ENCODE peak calls at places on chromosome 15, in six cellular contexts. X is heart left ventricle, N is neuronal stem cell, Q is left ventricle myocardium inferior, H is mammary epithelial cell, F is endothelial cell of umbilical vein. K is an unnamed sample.

GRCh38 chr15:77851086-77851485 is 218.4 kb upstream of the LINGO1 start:
- DNase-seq in H (no peak), F (no peak), X (no peak), Q (no peak), N (no peak), K (no peak)

GRCh38 chr15:39358441-39359041 is 222.3 kb upstream of the THBS1 start:
- DNase-seq in X (peak; percentile 49), F (peak; percentile 97), N (no peak), Q (peak; percentile 31), H (peak; percentile 16), K (no peak)

GRCh38 chr15:48029656-48030055 is 91.1 kb upstream of the SLC24A5 start:
- DNase-seq in F (no peak), H (no peak), X (no peak), N (no peak), Q (no peak), K (no peak)

GRCh38 chr15:41241251-41241964 is 10.3 kb downstream of the CHP1 start:
- DNase-seq in F (peak; percentile 92), N (no peak), H (no peak), X (peak; percentile 55), Q (peak; percentile 39), K (no peak)

GRCh38 chr15:40984963-40985362 is 31.7 kb downstream of the CHAC1 start:
- DNase-seq in F (no peak), H (no peak), X (no peak), N (no peak), Q (no peak), K (no peak)

GRCh38 chr15:38758001-38758400 is 193.4 kb upstream of the RASGRP1 start:
- DNase-seq in F (peak; percentile 87), H (no peak), X (no peak), Q (no peak), N (no peak), K (no peak)

GRCh38 chr15:48766196-48766595 is 44.7 kb downstream of the CEP152 start:
- DNase-seq in H (no peak), N (no peak), Q (no peak), X (no peak), F (no peak), K (no peak)

GRCh38 chr15:95259965-95260364 is 1028.6 kb downstream of the MCTP2 start:
- DNase-seq in N (no peak), F (peak; percentile 93), H (peak; percentile 78), Q (no peak), X (no peak), K (no peak)

GRCh38 chr15:29278436-29279099 is 8.9 kb upstream of the NSMCE3 start:
- DNase-seq in N (no peak), X (no peak), F (no peak), Q (no peak), H (peak; percentile 73), K (no peak)

GRCh38 chr15:92653836-92654524 is 1.6 kb downstream of the FAM174B start:
- DNase-seq in F (peak; percentile 83), N (no peak), Q (no peak), H (no peak), X (peak; percentile 37), K (peak; percentile 52)

GRCh38 chr15:95019907-95020306 is 788.5 kb downstream of the MCTP2 start:
- DNase-seq in Q (no peak), H (peak; percentile 43), N (no peak), X (no peak), F (no peak), K (no peak)

GRCh38 chr15:99574502-99574901 is 8.7 kb downstream of the MEF2A start:
- DNase-seq in F (no peak), H (no peak), N (no peak), Q (no peak), X (no peak), K (no peak)

GRCh38 chr15:75815811-75816719 is 27.2 kb upstream of the UBE2Q2 start:
- DNase-seq in N (no peak), H (no peak), Q (no peak), X (peak; percentile 34), F (no peak), K (no peak)

GRCh38 chr15:98077186-98077585 is 116.7 kb downstream of the ARRDC4 start:
- DNase-seq in X (no peak), Q (no peak), N (no peak), H (no peak), F (no peak), K (no peak)

GRCh38 chr15:79994651-79995050 is 23.7 kb upstream of the BCL2A1 start:
- DNase-seq in X (no peak), H (peak; percentile 84), N (no peak), Q (no peak), F (no peak), K (no peak)

GRCh38 chr15:39426552-39427532 is 154.0 kb upstream of the THBS1 start:
- DNase-seq in N (no peak), F (no peak), H (peak; percentile 60), Q (peak; percentile 40), X (peak; percentile 56), K (no peak)

GRCh38 chr15:86865920-86866319 is 786.2 kb downstream of the AGBL1 start:
- DNase-seq in H (peak; percentile 40), Q (no peak), X (no peak), N (no peak), F (no peak), K (no peak)

GRCh38 chr15:63256433-63256884 is 20.9 kb upstream of the APH1B start:
- DNase-seq in X (no peak), N (peak; percentile 46), Q (no peak), H (peak; percentile 58), F (peak; percentile 83), K (peak; percentile 61)

GRCh38 chr15:98657721-98658120 is 9.4 kb downstream of the IGF1R start:
- DNase-seq in N (no peak), Q (no peak), H (peak; percentile 93), F (no peak), X (no peak), K (no peak)

GRCh38 chr15:90789496-90789895 is 72.3 kb downstream of the BLM start:
- DNase-seq in F (no peak), Q (no peak), H (no peak), N (no peak), X (no peak), K (no peak)

GRCh38 chr15:62050118-62050517 is 10.1 kb downstream of the VPS13C start:
- DNase-seq in F (no peak), X (no peak), Q (no peak), N (no peak), H (no peak), K (no peak)

GRCh38 chr15:49242820-49243219 is 72.8 kb downstream of the GALK2 start:
- DNase-seq in X (no peak), H (no peak), N (no peak), F (no peak), Q (no peak), K (peak; percentile 6)

DNA sequence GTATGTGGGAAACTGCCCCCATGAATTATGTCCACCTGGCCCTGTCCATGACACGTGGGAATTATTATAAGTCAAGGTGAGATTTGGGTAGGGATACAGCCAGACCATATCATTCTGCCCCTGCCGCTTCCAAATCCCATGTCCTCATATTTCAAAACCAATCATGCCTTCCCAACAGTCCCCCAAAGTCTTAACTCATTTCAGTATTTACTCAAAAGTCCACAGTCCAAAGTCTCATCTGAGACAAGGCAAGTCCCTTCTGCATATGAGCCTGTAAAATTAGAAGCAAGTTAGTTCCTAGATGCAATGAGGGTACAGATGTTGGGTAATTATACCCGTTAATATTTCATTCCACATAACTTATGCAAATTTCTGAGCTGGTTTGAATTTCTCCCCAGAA is 47.7 kb downstream of the RNF111 start:
- DNase-seq in H (no peak), X (no peak), Q (no peak), N (no peak), F (no peak), K (no peak)
- H3K36me3 ChIP-seq in H (peaks cover 15% of the 10 kb centered on the region), X (peaks cover 46% of the 10 kb centered on the region), Q (peaks cover 44% of the 10 kb centered on the region), N (peaks cover 5% of the 10 kb centered on the region), F (peaks cover 6% of the 10 kb centered on the region), K (no peaks in the 10 kb centered on the region)

DNA sequence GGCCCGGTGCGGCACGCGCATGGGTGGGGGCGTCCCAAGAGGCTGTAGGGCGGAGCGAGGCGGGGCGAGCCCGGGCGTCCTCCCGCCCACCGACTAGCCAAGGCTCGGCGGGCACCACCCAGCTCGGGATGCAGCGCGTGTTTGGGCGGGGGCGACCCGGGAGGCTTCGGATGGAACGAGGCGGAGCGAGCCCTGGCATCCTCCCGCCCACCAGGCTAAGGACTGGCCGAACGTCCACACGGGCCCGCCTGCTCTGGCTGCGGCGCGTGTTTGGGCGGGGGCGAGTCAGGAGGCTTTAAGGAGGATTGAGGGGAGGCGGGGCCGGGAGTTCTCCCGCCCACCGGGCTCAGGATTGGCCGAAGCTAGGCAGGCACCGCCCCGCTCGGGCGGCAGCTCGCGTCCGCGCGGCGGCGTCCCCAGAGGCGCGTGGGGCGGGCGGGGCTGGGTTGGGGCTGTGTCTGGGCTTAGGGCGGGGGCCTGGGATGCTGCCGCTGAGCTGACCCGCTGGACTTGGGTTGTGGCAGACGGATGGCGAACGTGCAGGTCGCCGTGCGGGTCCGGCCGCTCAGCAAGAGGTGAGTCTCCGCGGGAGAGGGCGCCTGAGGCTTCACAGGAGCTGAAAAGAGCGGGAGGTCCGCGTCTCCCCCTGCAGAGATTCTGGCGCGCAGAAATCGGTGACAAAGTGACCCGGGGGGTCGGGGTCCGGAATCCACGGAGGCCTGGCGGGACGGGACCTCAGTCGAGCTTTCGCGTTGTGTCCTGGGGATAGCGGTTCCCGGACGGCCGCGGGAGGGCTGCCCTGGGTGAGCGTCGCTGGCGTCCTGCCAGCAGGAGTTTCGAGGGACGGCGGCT is at the start of gene STARD9:
- DNase-seq in F (peak; percentile 99), X (peak; percentile 99), N (peak; percentile 98), H (peak; percentile 98), Q (peak; percentile 99), K (peak; percentile 98)
- H3K4me3 ChIP-seq in F (peak within 1 kb of the TSS; percentile 79), X (peak within 1 kb of the TSS; percentile 75), N (peak within 1 kb of the TSS; percentile 94), H (peak within 1 kb of the TSS; percentile 62), Q (peak within 1 kb of the TSS; percentile 92), K (peak within 1 kb of the TSS; percentile 75)

DNA sequence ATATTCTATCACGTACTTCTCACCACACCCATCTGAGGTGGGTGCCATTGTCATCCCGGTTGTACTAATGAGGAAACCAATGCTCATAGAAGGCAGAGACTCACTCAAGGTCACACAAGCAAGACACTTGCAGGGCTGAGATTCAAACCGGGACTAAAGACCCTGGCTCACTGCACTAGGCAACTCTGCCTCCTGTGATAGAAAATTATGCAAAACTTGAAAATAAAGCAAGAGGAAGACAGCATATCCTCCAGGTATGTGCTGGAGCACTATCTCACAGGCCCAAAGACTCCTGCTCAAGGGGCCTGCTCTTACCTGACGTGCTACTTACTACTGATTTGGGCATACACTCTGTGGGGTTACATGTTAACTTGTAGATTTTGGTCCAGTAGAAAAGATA is 25.6 kb downstream of the ANXA2 start:
- DNase-seq in F (no peak), N (no peak), H (no peak), Q (no peak), X (no peak), K (no peak)
- H3K36me3 ChIP-seq in F (peaks cover 40% of the 10 kb centered on the region), N (no peaks in the 10 kb centered on the region), H (peaks cover 60% of the 10 kb centered on the region), Q (peaks cover 23% of the 10 kb centered on the region), X (peaks cover 37% of the 10 kb centered on the region), K (peaks cover 8% of the 10 kb centered on the region)

GRCh38 chr15:31080618-31081017 is 20.9 kb downstream of the TRPM1 start:
- DNase-seq in Q (peak; percentile 68), X (peak; percentile 59), F (peak; percentile 44), N (peak; percentile 71), H (no peak), K (peak; percentile 98)

GRCh38 chr15:31077181-31077580 is 24.3 kb downstream of the TRPM1 start:
- DNase-seq in H (no peak), X (no peak), Q (no peak), F (no peak), N (no peak), K (no peak)

GRCh38 chr15:31079519-31079918 is 22.0 kb downstream of the TRPM1 start:
- DNase-seq in X (no peak), Q (no peak), F (no peak), N (no peak), H (peak; percentile 79), K (peak; percentile 56)

GRCh38 chr15:31077981-31078380 is 23.5 kb downstream of the TRPM1 start:
- DNase-seq in F (no peak), H (no peak), X (no peak), N (no peak), Q (no peak), K (no peak)

GRCh38 chr15:31078461-31078860 is 23.1 kb downstream of the TRPM1 start:
- DNase-seq in X (no peak), N (no peak), F (no peak), H (no peak), Q (no peak), K (no peak)
- H3K4me3 ChIP-seq in X (no peak overlapping the region), N (no peak overlapping the region), F (no peak overlapping the region), H (no peak overlapping the region), Q (no peak overlapping the region), K (no peak overlapping the region)

K was measured in H7.